ENCODE peak calls at places on chromosomes 6 and 20, in six cellular contexts. R is lower lobe of right lung, C is HepG2, F is ovary, P is cardiac muscle cell, A is sigmoid colon. I is an unnamed sample.

GRCh38 chr6:36139431-36139830 is 9.1 kb downstream of the MAPK13 start:
- DNase-seq in C (no peak), A (no peak), F (no peak), R (no peak), P (peak; percentile 48), I (no peak)

GRCh38 chr6:11251553-11252358 is 19.3 kb upstream of the NEDD9 start:
- DNase-seq in A (peak; percentile 82), F (peak; percentile 71), C (peak; percentile 84), P (peak; percentile 87), R (no peak), I (peak; percentile 76)

GRCh38 chr6:116397960-116398359 is 27.2 kb downstream of the DSE start:
- DNase-seq in F (no peak), C (no peak), A (no peak), P (peak; percentile 56), R (no peak), I (no peak)

GRCh38 chr20:44615169-44615791 is 32.9 kb downstream of the PKIG start:
- DNase-seq in F (no peak), R (no peak), C (no peak), P (peak; percentile 48), A (no peak), I (peak; percentile 47)

GRCh38 chr20:13671500-13672288 is 33.0 kb upstream of the TASP1 start:
- DNase-seq in C (no peak), A (no peak), F (peak; percentile 27), R (no peak), P (peak; percentile 68), I (no peak)

GRCh38 chr20:58233881-58234528 is 5.6 kb upstream of the ANKRD60 start:
- DNase-seq in A (no peak), P (peak; percentile 18), C (peak; percentile 34), R (no peak), F (peak; percentile 39), I (no peak)

GRCh38 chr6:134029495-134030455 is 22.6 kb downstream of the SLC2A12 start:
- DNase-seq in R (no peak), C (no peak), P (peak; percentile 50), F (no peak), A (no peak), I (no peak)

GRCh38 chr6:157841211-157841840 is 18.3 kb downstream of the SNX9 start:
- DNase-seq in A (no peak), F (no peak), C (no peak), P (no peak), R (no peak), I (no peak)

GRCh38 chr6:36089048-36089447 is 41.3 kb upstream of the MAPK13 start:
- DNase-seq in C (no peak), R (no peak), P (no peak), F (no peak), A (no peak), I (no peak)

GRCh38 chr6:40809627-40810026 is 222.5 kb upstream of the LRFN2 start:
- DNase-seq in P (no peak), A (no peak), C (no peak), R (no peak), F (no peak), I (no peak)

GRCh38 chr6:110620065-110620464 is 143.7 kb upstream of the SLC22A16 start:
- DNase-seq in F (no peak), R (no peak), P (no peak), C (no peak), A (no peak), I (no peak)

GRCh38 chr6:138250513-138251247 is 32.4 kb upstream of the PBOV1 start:
- DNase-seq in R (peak; percentile 55), P (peak; percentile 94), A (no peak), F (peak; percentile 73), C (no peak), I (peak; percentile 76)

GRCh38 chr20:35387334-35387733 is 24.4 kb downstream of the UQCC1 start:
- DNase-seq in A (no peak), P (peak; percentile 61), R (no peak), C (peak; percentile 77), F (no peak), I (no peak)

GRCh38 chr20:38723069-38723981 is 961 bp upstream of the SLC32A1 start:
- DNase-seq in F (no peak), C (no peak), A (no peak), P (peak; percentile 65), R (no peak), I (no peak)

GRCh38 chr20:4067600-4068261 is 52.4 kb upstream of the RNF24 start:
- DNase-seq in P (peak; percentile 54), R (no peak), A (peak; percentile 44), C (no peak), F (no peak), I (no peak)

GRCh38 chr6:67736816-67737215 is 898.3 kb upstream of the ADGRB3 start:
- DNase-seq in F (no peak), P (peak; percentile 21), A (no peak), R (no peak), C (no peak), I (no peak)

GRCh38 chr6:10894958-10895357 is 8.1 kb downstream of the SYCP2L start:
- DNase-seq in C (no peak), F (no peak), R (no peak), A (no peak), P (no peak), I (no peak)

GRCh38 chr6:84773133-84773430 is 8.7 kb upstream of the TBX18 start:
- DNase-seq in R (no peak), A (no peak), C (no peak), F (no peak), P (no peak), I (no peak)

GRCh38 chr6:132511159-132511835 is 1.6 kb downstream of the STX7 start:
- DNase-seq in R (no peak), F (no peak), C (peak; percentile 52), P (peak; percentile 22), A (no peak), I (peak; percentile 59)

GRCh38 chr6:89610149-89610642 is 28.4 kb downstream of the LYRM2 start:
- DNase-seq in P (peak; percentile 64), A (peak; percentile 79), R (peak; percentile 80), F (peak; percentile 71), C (peak; percentile 40), I (peak; percentile 73)

GRCh38 chr20:63441777-63442493 is 30.5 kb downstream of the KCNQ2 start:
- DNase-seq in A (no peak), R (peak; percentile 58), F (no peak), C (peak; percentile 58), P (peak; percentile 49), I (no peak)

GRCh38 chr6:84304881-84305280 is 77.4 kb upstream of the CEP162 start:
- DNase-seq in A (no peak), R (no peak), P (no peak), C (no peak), F (no peak), I (no peak)

GRCh38 chr20:58753929-58754551 is 61.4 kb downstream of the NPEPL1 start:
- DNase-seq in F (no peak), C (no peak), P (no peak), R (no peak), A (no peak), I (no peak)

GRCh38 chr6:94645191-94645590 is 932.1 kb upstream of the MANEA start:
- DNase-seq in A (no peak), C (no peak), F (no peak), R (no peak), P (no peak), I (no peak)

GRCh38 chr6:11229267-11230043 is 3.0 kb downstream of the NEDD9 start:
- DNase-seq in C (no peak), F (no peak), A (no peak), P (no peak), R (no peak), I (no peak)

GRCh38 chr20:64137598-64138031 is 26.6 kb upstream of the MYT1 start:
- DNase-seq in C (no peak), P (no peak), F (no peak), R (peak; percentile 24), A (peak; percentile 52), I (peak; percentile 65)

GRCh38 chr6:146546440-146546839 is 2.8 kb downstream of the RAB32 start:
- DNase-seq in A (no peak), F (no peak), C (peak; percentile 24), P (peak; percentile 86), R (no peak), I (no peak)

GRCh38 chr6:170237999-170238740 is 52.7 kb downstream of the DLL1 start:
- DNase-seq in F (peak; percentile 13), P (no peak), R (no peak), A (peak; percentile 37), C (no peak), I (peak; percentile 37)

GRCh38 chr6:17556014-17556413 is 44.1 kb upstream of the FAM8A1 start:
- DNase-seq in P (no peak), R (no peak), C (no peak), A (no peak), F (no peak), I (no peak)

GRCh38 chr6:132227937-132228336 is 173.3 kb downstream of the MOXD1 start:
- DNase-seq in C (no peak), F (no peak), A (no peak), P (peak; percentile 78), R (no peak), I (no peak)

GRCh38 chr6:135557582-135557981 is 60.0 kb upstream of the AHI1 start:
- DNase-seq in A (no peak), C (no peak), P (no peak), R (no peak), F (no peak), I (no peak)

DNA sequence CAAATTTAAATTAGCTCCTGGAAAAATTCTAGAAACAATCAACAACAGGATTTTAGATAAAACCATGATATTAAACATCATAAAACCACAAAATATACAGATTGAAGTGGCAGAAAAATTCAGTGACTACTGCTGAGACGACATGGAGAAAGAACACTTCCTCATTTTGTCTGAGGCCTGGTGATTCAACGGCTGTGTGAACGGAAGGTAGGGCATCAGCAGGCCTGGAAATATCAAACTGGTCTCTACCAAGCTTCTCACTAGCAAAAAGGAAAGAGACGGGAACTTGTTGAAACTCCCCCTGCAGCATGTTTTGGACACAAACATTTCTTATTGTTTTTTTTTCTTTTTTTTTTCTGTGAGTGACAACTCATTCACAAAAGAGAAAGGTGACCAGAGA is 58.0 kb upstream of the AHI1 start:
- DNase-seq in A (no peak), P (no peak), C (no peak), R (no peak), F (no peak), I (no peak)
- H3K4me3 ChIP-seq in A (no peak overlapping the region), P (no peak overlapping the region), C (no peak overlapping the region), R (no peak overlapping the region), F (no peak overlapping the region), I (no peak overlapping the region)

GRCh38 chr20:48956052-48956451 is 34.5 kb downstream of the ARFGEF2 start:
- DNase-seq in F (no peak), R (no peak), P (no peak), A (no peak), C (no peak), I (no peak)
- H3K36me3 ChIP-seq in F (no peaks in the 10 kb centered on the region), R (peaks cover 95% of the 10 kb centered on the region), P (peaks cover 13% of the 10 kb centered on the region), A (peaks cover 5% of the 10 kb centered on the region), C (peaks cover 82% of the 10 kb centered on the region), I (peaks cover 16% of the 10 kb centered on the region)

GRCh38 chr20:10556519-10557083 is 117.2 kb downstream of the JAG1 start:
- DNase-seq in A (no peak), P (no peak), C (no peak), R (no peak), F (no peak), I (no peak)
- H3K4me3 ChIP-seq in A (no peak overlapping the region), P (no peak overlapping the region), C (no peak overlapping the region), R (no peak overlapping the region), F (no peak overlapping the region), I (no peak overlapping the region)

DNA sequence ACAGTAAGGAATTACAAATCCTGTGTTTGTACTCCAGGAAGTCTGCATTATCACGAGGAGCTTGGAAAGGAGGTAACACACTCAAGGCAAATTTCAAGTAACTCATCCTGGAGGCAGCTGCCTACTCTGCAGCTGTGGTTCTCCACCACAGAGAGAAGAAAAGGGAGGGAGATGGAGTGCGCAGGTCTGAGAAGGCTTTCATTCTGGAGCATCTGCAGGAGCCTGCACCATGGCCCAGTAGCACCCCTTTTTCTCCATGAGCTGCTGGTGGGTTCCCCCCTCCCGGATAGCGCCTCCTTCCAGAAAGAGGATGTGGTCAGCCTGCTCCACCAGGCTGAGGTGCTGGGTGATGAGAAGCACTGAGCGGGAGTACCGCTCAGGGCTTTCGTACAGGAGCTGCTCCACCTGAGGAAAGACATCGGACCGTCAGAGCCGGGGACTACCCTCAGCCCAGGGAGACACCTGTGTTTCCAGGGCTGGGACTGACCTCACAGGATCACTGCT is 1.6 kb upstream of the PSMB8 start:
- DNase-seq in P (no peak), C (no peak), F (no peak), A (peak; percentile 57), R (no peak), I (no peak)
- H3K36me3 ChIP-seq in P (no peaks in the 10 kb centered on the region), C (peaks cover 6% of the 10 kb centered on the region), F (no peaks in the 10 kb centered on the region), A (peaks cover 20% of the 10 kb centered on the region), R (peaks cover 74% of the 10 kb centered on the region), I (no peaks in the 10 kb centered on the region)

I was measured in aorta.